ENCODE peak calls at places on chromosomes 11 and 22, in five cellular contexts. One of them, this sample, is unnamed.

GRCh38 chr11:1542267-1542666 is 29.8 kb downstream of the DUSP8 start:
- DNase-seq in sigmoid colon: no peak
- DNase-seq in mammary epithelial cell: no peak
- DNase-seq in stomach: no peak
- DNase-seq in kidney epithelial cell: no peak
- DNase-seq in this sample: no peak

GRCh38 chr11:923691-924405 is 1.8 kb upstream of the AP2A2 start:
- DNase-seq in sigmoid colon: no peak
- DNase-seq in mammary epithelial cell: no peak
- DNase-seq in stomach: no peak
- DNase-seq in kidney epithelial cell: no peak
- DNase-seq in this sample: no peak

GRCh38 chr22:25407859-25408229 is 156.6 kb upstream of the GRK3 start:
- DNase-seq in sigmoid colon: no peak
- DNase-seq in mammary epithelial cell: no peak
- DNase-seq in stomach: no peak
- DNase-seq in kidney epithelial cell: no peak
- DNase-seq in this sample: no peak

GRCh38 chr22:45554040-45554406 is 51.3 kb downstream of the FBLN1 start:
- DNase-seq in sigmoid colon: no peak
- DNase-seq in mammary epithelial cell: no peak
- DNase-seq in stomach: no peak
- DNase-seq in kidney epithelial cell: no peak
- DNase-seq in this sample: no peak

GRCh38 chr22:49754674-49755590 is 72.7 kb downstream of the BRD1 start:
- DNase-seq in sigmoid colon: peak; percentile 44
- DNase-seq in mammary epithelial cell: no peak
- DNase-seq in stomach: peak; percentile 22
- DNase-seq in kidney epithelial cell: no peak
- DNase-seq in this sample: no peak

GRCh38 chr22:43377486-43377995 is 34.3 kb upstream of the MPPED1 start:
- DNase-seq in sigmoid colon: no peak
- DNase-seq in mammary epithelial cell: no peak
- DNase-seq in stomach: no peak
- DNase-seq in kidney epithelial cell: no peak
- DNase-seq in this sample: no peak

GRCh38 chr11:94909371-94909820 is 64.0 kb downstream of the CWC15 start:
- DNase-seq in sigmoid colon: no peak
- DNase-seq in mammary epithelial cell: no peak
- DNase-seq in stomach: no peak
- DNase-seq in kidney epithelial cell: no peak
- DNase-seq in this sample: no peak

GRCh38 chr11:26105762-26106423 is 226.0 kb upstream of the ANO3 start:
- DNase-seq in sigmoid colon: no peak
- DNase-seq in mammary epithelial cell: no peak
- DNase-seq in stomach: no peak
- DNase-seq in kidney epithelial cell: no peak
- DNase-seq in this sample: no peak

GRCh38 chr22:29004647-29005371 is 56.8 kb downstream of the C22orf31 start:
- DNase-seq in sigmoid colon: no peak
- DNase-seq in mammary epithelial cell: no peak
- DNase-seq in stomach: peak; percentile 85
- DNase-seq in kidney epithelial cell: no peak
- DNase-seq in this sample: no peak

GRCh38 chr11:2213890-2214526 is 42.4 kb upstream of the TH start:
- DNase-seq in sigmoid colon: peak; percentile 34
- DNase-seq in mammary epithelial cell: no peak
- DNase-seq in stomach: no peak
- DNase-seq in kidney epithelial cell: no peak
- DNase-seq in this sample: no peak

GRCh38 chr11:46446343-46446751 is 54.8 kb upstream of the CHRM4 start:
- DNase-seq in sigmoid colon: no peak
- DNase-seq in mammary epithelial cell: no peak
- DNase-seq in stomach: no peak
- DNase-seq in kidney epithelial cell: no peak
- DNase-seq in this sample: peak; percentile 32

GRCh38 chr22:35397095-35397904 is 2.6 kb upstream of the MCM5 start:
- DNase-seq in sigmoid colon: no peak
- DNase-seq in mammary epithelial cell: no peak
- DNase-seq in stomach: no peak
- DNase-seq in kidney epithelial cell: peak; percentile 48
- DNase-seq in this sample: peak; percentile 58

GRCh38 chr11:125960771-125961170 is 14.9 kb downstream of the VSIG10L2 start:
- DNase-seq in sigmoid colon: no peak
- DNase-seq in mammary epithelial cell: no peak
- DNase-seq in stomach: no peak
- DNase-seq in kidney epithelial cell: no peak
- DNase-seq in this sample: no peak

GRCh38 chr11:85076535-85077330 is 550.4 kb downstream of the DLG2 start:
- DNase-seq in sigmoid colon: no peak
- DNase-seq in mammary epithelial cell: peak; percentile 83
- DNase-seq in stomach: no peak
- DNase-seq in kidney epithelial cell: no peak
- DNase-seq in this sample: no peak

GRCh38 chr11:122995526-122995925 is 13.9 kb upstream of the BSX start:
- DNase-seq in sigmoid colon: no peak
- DNase-seq in mammary epithelial cell: no peak
- DNase-seq in stomach: no peak
- DNase-seq in kidney epithelial cell: no peak
- DNase-seq in this sample: no peak

GRCh38 chr22:39277135-39277607 is 32.4 kb upstream of the PDGFB start:
- DNase-seq in sigmoid colon: no peak
- DNase-seq in mammary epithelial cell: peak; percentile 45
- DNase-seq in stomach: no peak
- DNase-seq in kidney epithelial cell: no peak
- DNase-seq in this sample: no peak

GRCh38 chr11:74092425-74092824 is 78.4 kb downstream of the C2CD3 start:
- DNase-seq in sigmoid colon: no peak
- DNase-seq in mammary epithelial cell: no peak
- DNase-seq in stomach: no peak
- DNase-seq in kidney epithelial cell: no peak
- DNase-seq in this sample: no peak
- H3K36me3 ChIP-seq in sigmoid colon: peaks cover 17% of the 10 kb centered on the region
- H3K36me3 ChIP-seq in mammary epithelial cell: peaks cover 8% of the 10 kb centered on the region
- H3K36me3 ChIP-seq in stomach: peaks cover 96% of the 10 kb centered on the region
- H3K36me3 ChIP-seq in kidney epithelial cell: peaks cover 1% of the 10 kb centered on the region
- H3K36me3 ChIP-seq in this sample: peaks cover 38% of the 10 kb centered on the region

GRCh38 chr11:77471520-77472234 is 2.2 kb downstream of the PAK1 start:
- DNase-seq in sigmoid colon: no peak
- DNase-seq in mammary epithelial cell: peak; percentile 42
- DNase-seq in stomach: peak; percentile 72
- DNase-seq in kidney epithelial cell: no peak
- DNase-seq in this sample: peak; percentile 16
- TF ChIP-seq CTCF in sigmoid colon: no peak
- TF ChIP-seq CTCF in mammary epithelial cell: peak; percentile 44
- TF ChIP-seq CTCF in stomach: no peak
- TF ChIP-seq CTCF in kidney epithelial cell: peak; percentile 48
- TF ChIP-seq CTCF in this sample: peak; percentile 29

GRCh38 chr11:78250099-78250498 is 61.4 kb downstream of the USP35 start:
- DNase-seq in sigmoid colon: no peak
- DNase-seq in mammary epithelial cell: no peak
- DNase-seq in stomach: no peak
- DNase-seq in kidney epithelial cell: no peak
- DNase-seq in this sample: no peak

GRCh38 chr11:78244546-78245315 is 56.0 kb downstream of the USP35 start:
- DNase-seq in sigmoid colon: no peak
- DNase-seq in mammary epithelial cell: no peak
- DNase-seq in stomach: no peak
- DNase-seq in kidney epithelial cell: no peak
- DNase-seq in this sample: peak; percentile 75

GRCh38 chr11:78251083-78251699 is 62.5 kb downstream of the USP35 start:
- DNase-seq in sigmoid colon: no peak
- DNase-seq in mammary epithelial cell: no peak
- DNase-seq in stomach: no peak
- DNase-seq in kidney epithelial cell: no peak
- DNase-seq in this sample: peak; percentile 78

GRCh38 chr11:78248903-78249302 is 60.2 kb downstream of the USP35 start:
- DNase-seq in sigmoid colon: no peak
- DNase-seq in mammary epithelial cell: no peak
- DNase-seq in stomach: no peak
- DNase-seq in kidney epithelial cell: no peak
- DNase-seq in this sample: no peak

GRCh38 chr11:78248191-78248590 is 59.5 kb downstream of the USP35 start:
- DNase-seq in sigmoid colon: no peak
- DNase-seq in mammary epithelial cell: no peak
- DNase-seq in stomach: no peak
- DNase-seq in kidney epithelial cell: no peak
- DNase-seq in this sample: no peak
- H3K36me3 ChIP-seq in sigmoid colon: no peaks in the 10 kb centered on the region
- H3K36me3 ChIP-seq in mammary epithelial cell: no peaks in the 10 kb centered on the region
- H3K36me3 ChIP-seq in stomach: peaks cover 39% of the 10 kb centered on the region
- H3K36me3 ChIP-seq in kidney epithelial cell: no peaks in the 10 kb centered on the region
- H3K36me3 ChIP-seq in this sample: peaks cover 4% of the 10 kb centered on the region

DNA sequence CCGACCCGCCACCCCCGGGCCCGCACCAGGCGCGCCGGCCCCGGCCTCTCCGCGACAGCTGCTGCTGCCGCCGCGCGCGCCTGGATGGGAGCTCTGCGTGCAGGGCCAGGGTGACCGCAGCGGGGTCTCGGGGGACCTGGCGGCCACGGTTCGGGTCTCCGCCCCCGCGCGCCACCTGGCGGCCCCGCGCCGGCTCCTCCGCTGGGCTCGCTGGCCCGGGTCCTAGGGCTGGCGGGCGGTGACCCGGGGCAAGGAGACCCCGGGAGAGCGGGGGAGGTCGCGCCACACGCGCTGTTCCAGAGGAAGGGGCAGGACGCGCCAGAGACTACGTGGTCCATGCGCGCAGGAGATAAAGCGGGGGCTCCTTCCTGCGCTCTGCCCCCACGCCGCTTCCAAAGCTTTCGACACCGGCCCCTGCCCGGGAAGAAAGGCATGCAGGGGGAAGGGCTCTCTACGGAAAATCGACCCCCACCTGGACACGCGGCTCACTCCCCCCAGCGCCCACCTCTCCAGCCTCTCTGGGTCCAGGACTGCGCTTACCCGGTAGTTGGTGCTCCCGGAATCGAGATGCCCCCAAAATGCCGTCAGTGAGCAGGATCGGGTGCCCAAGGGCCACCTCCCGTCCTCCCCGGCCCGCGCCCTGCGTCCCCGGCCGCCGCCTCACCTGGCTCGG is 480 bp downstream of the SHANK2 start:
- DNase-seq in sigmoid colon: no peak
- DNase-seq in mammary epithelial cell: no peak
- DNase-seq in stomach: peak; percentile 57
- DNase-seq in kidney epithelial cell: no peak
- DNase-seq in this sample: peak; percentile 13
- TF ChIP-seq CTCF in sigmoid colon: peak; percentile 29
- TF ChIP-seq CTCF in mammary epithelial cell: peak; percentile 47
- TF ChIP-seq CTCF in stomach: peak; percentile 18
- TF ChIP-seq CTCF in kidney epithelial cell: no peak
- TF ChIP-seq CTCF in this sample: peak; percentile 39

GRCh38 chr11:20048246-20048645 is 112.0 kb downstream of the DBX1 start:
- DNase-seq in sigmoid colon: no peak
- DNase-seq in mammary epithelial cell: no peak
- DNase-seq in stomach: no peak
- DNase-seq in kidney epithelial cell: no peak
- DNase-seq in this sample: no peak

GRCh38 chr11:20047755-20048154 is 112.5 kb downstream of the DBX1 start:
- DNase-seq in sigmoid colon: no peak
- DNase-seq in mammary epithelial cell: no peak
- DNase-seq in stomach: no peak
- DNase-seq in kidney epithelial cell: no peak
- DNase-seq in this sample: no peak

GRCh38 chr11:20050048-20050447 is 110.2 kb downstream of the DBX1 start:
- DNase-seq in sigmoid colon: no peak
- DNase-seq in mammary epithelial cell: no peak
- DNase-seq in stomach: no peak
- DNase-seq in kidney epithelial cell: no peak
- DNase-seq in this sample: no peak

GRCh38 chr11:20049231-20049630 is 111.0 kb downstream of the DBX1 start:
- DNase-seq in sigmoid colon: no peak
- DNase-seq in mammary epithelial cell: no peak
- DNase-seq in stomach: no peak
- DNase-seq in kidney epithelial cell: no peak
- DNase-seq in this sample: peak; percentile 67

GRCh38 chr11:20048707-20049106 is 111.6 kb downstream of the DBX1 start:
- DNase-seq in sigmoid colon: no peak
- DNase-seq in mammary epithelial cell: no peak
- DNase-seq in stomach: no peak
- DNase-seq in kidney epithelial cell: no peak
- DNase-seq in this sample: peak; percentile 38
- H3K36me3 ChIP-seq in sigmoid colon: peaks cover 18% of the 10 kb centered on the region
- H3K36me3 ChIP-seq in mammary epithelial cell: peaks cover 10% of the 10 kb centered on the region
- H3K36me3 ChIP-seq in stomach: peaks cover 70% of the 10 kb centered on the region
- H3K36me3 ChIP-seq in kidney epithelial cell: no peaks in the 10 kb centered on the region
- H3K36me3 ChIP-seq in this sample: peaks cover 82% of the 10 kb centered on the region

This sample was measured in cardiac muscle cell.